ENCODE peak calls at places on chromosomes 7 and 10, in four cellular contexts. W, A, T and X are unnamed samples.

GRCh38 chr10:72277340-72277995 is 3.7 kb downstream of the DDIT4 start:
- DNase-seq in W (no peak), A (no peak), T (no peak), X (no peak)

GRCh38 chr10:97713351-97713827 is at the start of gene MARVELD1:
- DNase-seq in W (peak; percentile 55), A (peak; percentile 76), T (peak; percentile 70), X (no peak)

GRCh38 chr10:121808835-121809234 is 119.0 kb downstream of the ATE1 start:
- DNase-seq in W (no peak), A (no peak), T (no peak), X (no peak)

GRCh38 chr10:113639966-113640365 is 23.9 kb downstream of the NRAP start:
- DNase-seq in W (no peak), A (no peak), T (no peak), X (no peak)

GRCh38 chr7:87344446-87344845 is 1.0 kb upstream of the CROT start:
- DNase-seq in W (no peak), A (no peak), T (no peak), X (no peak)

GRCh38 chr10:95268438-95268837 is 22.4 kb downstream of the PDLIM1 start:
- DNase-seq in W (peak; percentile 69), A (no peak), T (no peak), X (no peak)

GRCh38 chr10:109773818-109774440 is 149.4 kb downstream of the XPNPEP1 start:
- DNase-seq in W (no peak), A (peak; percentile 44), T (no peak), X (no peak)

GRCh38 chr10:1661861-1662260 is 75.5 kb downstream of the ADARB2 start:
- DNase-seq in W (no peak), A (no peak), T (no peak), X (no peak)

GRCh38 chr10:15325243-15326002 is 45.7 kb downstream of the FAM171A1 start:
- DNase-seq in W (no peak), A (no peak), T (no peak), X (no peak)

GRCh38 chr7:1290262-1291039 is 57.8 kb downstream of the UNCX start:
- DNase-seq in W (peak; percentile 51), A (no peak), T (no peak), X (no peak)

GRCh38 chr7:14191686-14192098 is 202.2 kb upstream of the ETV1 start:
- DNase-seq in W (no peak), A (no peak), T (no peak), X (no peak)

GRCh38 chr7:80335473-80336232 is 176.2 kb downstream of the GNAT3 start:
- DNase-seq in W (no peak), A (no peak), T (peak; percentile 61), X (no peak)

GRCh38 chr10:78829570-78829969 is 239.2 kb upstream of the ZMIZ1 start:
- DNase-seq in W (no peak), A (no peak), T (no peak), X (no peak)

GRCh38 chr7:75663302-75663907 is 75.3 kb downstream of the HIP1 start:
- DNase-seq in W (no peak), A (no peak), T (no peak), X (no peak)
- H3K27ac ChIP-seq in W (no peak overlapping the region), A (no peak overlapping the region), T (no peak overlapping the region), X (no peak overlapping the region)

DNA sequence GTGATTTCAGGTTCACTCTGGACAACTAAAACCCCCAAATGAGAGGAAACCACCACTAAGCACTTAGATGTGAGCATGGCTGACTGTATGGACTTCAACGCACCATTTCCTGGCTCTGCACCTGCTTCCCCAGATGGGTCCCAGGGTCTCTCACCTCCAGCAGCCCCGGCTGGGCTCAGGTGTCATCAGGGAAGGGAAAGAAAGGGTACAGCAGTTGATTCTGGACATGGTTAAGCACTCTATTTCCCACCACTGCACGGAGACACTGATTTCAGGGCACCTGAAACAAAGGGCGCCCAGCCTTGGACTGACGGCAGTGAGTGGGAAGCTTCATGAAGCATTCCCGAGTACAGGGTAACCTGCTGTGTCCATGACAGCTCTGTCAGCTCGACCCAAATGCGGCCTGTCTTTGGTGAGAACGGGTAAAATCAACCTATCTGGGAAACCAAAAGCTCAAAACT is 19.0 kb downstream of the FAM53B start:
- DNase-seq in W (no peak), A (no peak), T (no peak), X (no peak)
- H3K4me1 ChIP-seq in W (peaks cover 16% of the 10 kb centered on the region), A (peaks cover 2% of the 10 kb centered on the region), T (peaks cover 56% of the 10 kb centered on the region), X (peaks cover 85% of the 10 kb centered on the region)

GRCh38 chr7:130925136-130925794 is 191.3 kb upstream of the KLF14 start:
- DNase-seq in W (no peak), A (no peak), T (no peak), X (no peak)
- H3K27ac ChIP-seq in W (no peak overlapping the region), A (no peak overlapping the region), T (peak overlapping the region; percentile 40), X (no peak overlapping the region)

DNA sequence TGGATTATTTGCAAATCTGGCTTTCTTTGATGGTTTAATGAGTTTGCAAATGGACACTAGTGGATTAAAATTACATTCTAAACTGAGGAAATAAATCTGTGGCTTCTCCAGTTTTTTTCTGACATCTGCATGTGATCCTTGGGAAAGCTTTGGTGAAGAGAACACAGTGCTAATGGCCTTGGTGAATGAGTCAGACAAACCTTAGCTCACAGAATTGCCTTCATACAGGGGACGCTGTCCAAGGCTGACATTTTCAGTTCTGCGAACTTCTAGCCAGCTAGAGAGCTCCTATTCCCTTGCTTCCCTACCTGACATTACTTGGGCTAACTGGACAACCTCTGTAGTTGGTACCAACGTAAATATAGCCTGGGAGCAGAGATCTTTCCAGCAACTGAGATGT is 21.2 kb downstream of the BMPER start:
- DNase-seq in W (peak; percentile 61), A (no peak), T (no peak), X (no peak)
- H3K4me1 ChIP-seq in W (peaks cover 33% of the 10 kb centered on the region), A (no peaks in the 10 kb centered on the region), T (no peaks in the 10 kb centered on the region), X (no peaks in the 10 kb centered on the region)